ENCODE peak calls at places on chromosomes 7 and 10, in seven cellular contexts. V is K562, Y is SK-N-SH, K is HepG2, I is HCT116, X is H1, N is GM12878. Q is an unnamed sample.

GRCh38 chr10:46283945-46284285 is 2.9 kb upstream of the ANTXRL start:
- DNase-seq in V (no peak), Y (no peak), K (no peak), I (no peak), X (no peak), N (no peak), Q (no peak)

GRCh38 chr7:50531928-50532327 is 33.3 kb downstream of the DDC start:
- DNase-seq in V (no peak), Y (peak; percentile 74), K (no peak), I (no peak), X (no peak), N (no peak), Q (no peak)

GRCh38 chr10:92834981-92835380 is 13.3 kb upstream of the EXOC6 start:
- DNase-seq in V (no peak), Y (no peak), K (no peak), I (no peak), X (no peak), N (no peak), Q (no peak)

GRCh38 chr10:21502371-21502765 is 23.1 kb downstream of the SKIDA1 start:
- DNase-seq in V (no peak), Y (no peak), K (no peak), I (no peak), X (no peak), N (no peak), Q (no peak)

GRCh38 chr10:88232029-88232895 is 350.9 kb downstream of the RNLS start:
- DNase-seq in V (no peak), Y (no peak), K (no peak), I (no peak), X (no peak), N (no peak), Q (no peak)

GRCh38 chr10:115980470-115980869 is 292.5 kb downstream of the GFRA1 start:
- DNase-seq in V (no peak), Y (no peak), K (no peak), I (no peak), X (no peak), N (no peak), Q (no peak)

GRCh38 chr7:99365318-99366141 is 9.0 kb upstream of the ARPC1B start:
- DNase-seq in V (peak; percentile 81), Y (peak; percentile 75), K (peak; percentile 22), I (no peak), X (no peak), N (no peak), Q (peak; percentile 59)

GRCh38 chr10:11827006-11827405 is 3.9 kb downstream of the PROSER2 start:
- DNase-seq in V (no peak), Y (no peak), K (no peak), I (no peak), X (no peak), N (no peak), Q (no peak)

GRCh38 chr10:114271014-114271778 is 32.1 kb downstream of the VWA2 start:
- DNase-seq in V (no peak), Y (no peak), K (no peak), I (no peak), X (no peak), N (no peak), Q (no peak)

GRCh38 chr10:58064714-58065528 is 202.8 kb downstream of the IPMK start:
- DNase-seq in V (peak; percentile 23), Y (peak; percentile 43), K (peak; percentile 35), I (peak; percentile 19), X (no peak), N (no peak), Q (peak; percentile 85)

GRCh38 chr7:118005021-118005420 is 131.8 kb upstream of the CTTNBP2 start:
- DNase-seq in V (no peak), Y (no peak), K (no peak), I (no peak), X (no peak), N (no peak), Q (no peak)

GRCh38 chr7:87219545-87220025 is at the start of gene TMEM243:
- DNase-seq in V (peak; percentile 70), Y (peak; percentile 88), K (peak; percentile 31), I (no peak), X (no peak), N (peak; percentile 45), Q (peak; percentile 72)

GRCh38 chr10:114115661-114116060 is 58.3 kb downstream of the CCDC186 start:
- DNase-seq in V (no peak), Y (no peak), K (no peak), I (no peak), X (no peak), N (no peak), Q (no peak)

GRCh38 chr7:43756368-43757072 is 2.0 kb upstream of the BLVRA start:
- DNase-seq in V (peak; percentile 66), Y (no peak), K (no peak), I (no peak), X (no peak), N (no peak), Q (no peak)

GRCh38 chr10:126041804-126042231 is 145.5 kb downstream of the FANK1 start:
- DNase-seq in V (no peak), Y (peak; percentile 84), K (peak; percentile 37), I (no peak), X (no peak), N (peak; percentile 95), Q (peak; percentile 6)

GRCh38 chr7:154302380-154302779 is 250.2 kb downstream of the DPP6 start:
- DNase-seq in V (no peak), Y (no peak), K (peak; percentile 85), I (no peak), X (no peak), N (no peak), Q (no peak)

GRCh38 chr10:46077141-46077554 is 31.1 kb upstream of the MSMB start:
- DNase-seq in V (no peak), Y (no peak), K (no peak), I (no peak), X (no peak), N (no peak), Q (peak; percentile 48)

GRCh38 chr10:94859086-94859485 is 79.4 kb upstream of the CYP2C9 start:
- DNase-seq in V (no peak), Y (no peak), K (no peak), I (no peak), X (no peak), N (no peak), Q (no peak)

GRCh38 chr7:143372070-143372469 is 9.1 kb upstream of the ZYX start:
- DNase-seq in V (no peak), Y (no peak), K (no peak), I (no peak), X (no peak), N (no peak), Q (peak; percentile 19)

GRCh38 chr10:44647877-44648542 is 263.1 kb upstream of the CXCL12 start:
- DNase-seq in V (no peak), Y (no peak), K (no peak), I (no peak), X (no peak), N (peak; percentile 27), Q (no peak)

GRCh38 chr7:54252256-54253035 is 289.7 kb upstream of the VSTM2A start:
- DNase-seq in V (no peak), Y (no peak), K (no peak), I (no peak), X (no peak), N (no peak), Q (no peak)

GRCh38 chr7:45891462-45892402 is 3.4 kb downstream of the IGFBP1 start:
- DNase-seq in V (no peak), Y (no peak), K (no peak), I (no peak), X (no peak), N (no peak), Q (no peak)

GRCh38 chr7:44325811-44326241 is 432 bp upstream of the CAMK2B start:
- DNase-seq in V (no peak), Y (peak; percentile 89), K (no peak), I (no peak), X (no peak), N (no peak), Q (no peak)

GRCh38 chr7:133165001-133165400 is 83.1 kb upstream of the CHCHD3 start:
- DNase-seq in V (no peak), Y (no peak), K (no peak), I (no peak), X (no peak), N (no peak), Q (no peak)
- TF ChIP-seq JUND in V (no peak), Y (no peak), K (no peak), I (no peak), X (no peak), N (no peak), Q (no peak)

GRCh38 chr10:98267894-98268693 is at the start of gene LOXL4:
- DNase-seq in V (peak; percentile 75), Y (peak; percentile 89), K (no peak), I (no peak), X (no peak), N (no peak), Q (peak; percentile 31)
- TF ChIP-seq JUND in V (no peak), Y (no peak), K (no peak), I (no peak), X (no peak), N (no peak), Q (no peak)

DNA sequence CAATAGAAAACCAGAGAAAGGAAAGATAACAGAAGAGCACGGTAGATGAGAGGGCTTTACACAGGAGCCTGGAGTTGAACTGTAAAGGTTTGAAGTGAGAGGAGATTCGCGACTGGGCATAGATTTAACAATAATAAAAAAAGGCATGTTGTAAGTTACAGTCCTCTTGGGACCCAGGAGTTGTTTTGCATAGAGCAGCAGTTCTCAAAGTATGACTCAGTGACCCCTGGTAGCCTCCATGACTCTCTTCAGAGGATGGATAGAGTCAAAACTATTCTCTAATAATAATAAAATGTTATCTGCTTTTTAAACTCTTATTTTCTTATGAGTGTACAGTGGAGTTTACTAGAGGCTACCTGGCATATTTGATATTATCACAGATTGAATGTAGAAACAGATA is 262.3 kb downstream of the SORCS3 start:
- DNase-seq in V (no peak), Y (no peak), K (no peak), I (no peak), X (no peak), N (no peak), Q (no peak)
- TF ChIP-seq JUND in V (no peak), Y (no peak), K (no peak), I (no peak), X (no peak), N (no peak), Q (no peak)

DNA sequence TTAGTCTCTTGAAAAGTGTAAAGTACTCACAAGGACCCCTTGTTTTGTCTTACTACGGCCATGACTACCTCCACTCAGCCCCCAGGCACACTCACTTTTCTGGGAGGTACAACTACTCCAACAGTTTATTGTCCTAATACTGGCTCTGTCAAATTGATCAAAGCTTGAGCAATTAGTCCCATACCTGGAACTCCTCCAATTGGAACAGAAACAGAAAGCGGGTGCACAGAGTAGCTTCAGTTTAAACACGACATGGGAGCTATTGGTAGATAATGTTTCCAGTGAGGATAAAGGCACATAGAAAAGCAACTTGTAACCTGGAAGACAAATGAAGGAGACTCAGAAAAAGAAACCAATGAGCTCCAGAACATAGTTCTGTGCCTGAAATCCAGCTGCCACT is 7.7 kb upstream of the GPR37 start:
- DNase-seq in V (no peak), Y (no peak), K (no peak), I (no peak), X (no peak), N (no peak), Q (no peak)
- TF ChIP-seq JUND in V (no peak), Y (no peak), K (no peak), I (no peak), X (no peak), N (no peak), Q (no peak)

GRCh38 chr10:62335326-62335725 is 38.8 kb upstream of the ZNF365 start:
- DNase-seq in V (no peak), Y (no peak), K (no peak), I (no peak), X (no peak), N (no peak), Q (no peak)
- TF ChIP-seq JUND in V (no peak), Y (no peak), K (no peak), I (no peak), X (no peak), N (no peak), Q (no peak)

Q was measured in T47D.